ENCODE peak calls at places on chromosomes 1 and 21, in eight cellular contexts. H is AG04450; A is ELR; K is NCI-H1694 treated with DMSO at 0.1 percent for 48 hours; U is activated CD8-positive, alpha-beta T cell treated with anti-CD3 and anti-CD28 coated beads for 36 hours; F is GM10248; T is activated CD4-positive, CD25-positive, alpha-beta regulatory T cell; S is NCI-H446. Y is an unnamed sample.
A peak's percentile ranks its signal among the peaks of the same experiment; 100 is the strongest.

GRCh38 chr1:53080769-53081168 is 18.8 kb downstream of the PODN start:
- DNase-seq in A (no peak), T (no peak), S (no peak), U (no peak), K (no peak), H (no peak), F (no peak), Y (no peak)

GRCh38 chr21:25934771-25935224 is 200.0 kb downstream of the GABPA start:
- DNase-seq in A (peak; percentile 97), T (no peak), U (peak; percentile 34), S (no peak), H (peak; percentile 86), F (no peak), K (no peak), Y (no peak)

GRCh38 chr1:26032636-26033357 is 11.2 kb downstream of the EXTL1 start:
- DNase-seq in U (no peak), T (no peak), F (no peak), S (no peak), H (no peak), A (no peak), K (no peak), Y (no peak)

GRCh38 chr21:34886554-34887385 is 162.3 kb downstream of the RUNX1 start:
- DNase-seq in K (no peak), T (no peak), S (no peak), U (peak; percentile 51), H (no peak), A (peak; percentile 52), F (no peak), Y (peak; percentile 66)

GRCh38 chr1:165717918-165718515 is 19.7 kb upstream of the ALDH9A1 start:
- DNase-seq in K (peak; percentile 60), F (peak; percentile 57), S (peak; percentile 42), U (peak; percentile 65), A (peak; percentile 73), T (no peak), H (peak; percentile 33), Y (peak; percentile 74)

GRCh38 chr1:15215116-15215515 is 31.9 kb upstream of the FHAD1 start:
- DNase-seq in A (no peak), F (no peak), U (no peak), T (no peak), S (no peak), K (no peak), H (no peak), Y (no peak)

GRCh38 chr21:39311164-39311563 is 2.3 kb downstream of the BRWD1 start:
- DNase-seq in F (no peak), S (no peak), K (no peak), A (no peak), H (no peak), U (no peak), T (no peak), Y (no peak)

GRCh38 chr1:113041569-113042335 is 31.2 kb upstream of the LRIG2 start:
- DNase-seq in K (no peak), F (no peak), H (no peak), T (no peak), A (no peak), S (no peak), U (no peak), Y (no peak)